ENCODE peak calls at places on chromosome 21, in five cellular contexts. J is ovary, X is body of pancreas, P is brain microvascular endothelial cell, Y is PC-9. E is an unnamed sample.

GRCh38 chr21:39837861-39838359 is 29.3 kb upstream of the PCP4 start:
- DNase-seq in J (no peak), X (no peak), P (no peak), Y (no peak), E (no peak)

GRCh38 chr21:29849735-29850176 is 90.0 kb downstream of the GRIK1 start:
- DNase-seq in J (peak; percentile 26), X (peak; percentile 63), P (peak; percentile 57), Y (peak; percentile 22), E (no peak)

GRCh38 chr21:37433441-37433840 is 66.9 kb downstream of the DYRK1A start:
- DNase-seq in J (no peak), X (no peak), P (no peak), Y (no peak), E (no peak)

GRCh38 chr21:29384608-29385359 is 86.1 kb downstream of the BACH1 start:
- DNase-seq in J (no peak), X (no peak), P (no peak), Y (no peak), E (no peak)

GRCh38 chr21:39362733-39363132 is 13.8 kb upstream of the HMGN1 start:
- DNase-seq in J (no peak), X (no peak), P (no peak), Y (no peak), E (no peak)

GRCh38 chr21:39386194-39386593 is 37.3 kb upstream of the HMGN1 start:
- DNase-seq in J (peak; percentile 60), X (peak; percentile 38), P (no peak), Y (no peak), E (no peak)

GRCh38 chr21:31564439-31564838 is 95.1 kb upstream of the SOD1 start:
- DNase-seq in J (no peak), X (no peak), P (peak; percentile 79), Y (no peak), E (no peak)

GRCh38 chr21:38993561-38993960 is 187.8 kb downstream of the ETS2 start:
- DNase-seq in J (no peak), X (peak; percentile 50), P (peak; percentile 93), Y (peak; percentile 70), E (no peak)

GRCh38 chr21:36744560-36745231 is 45.8 kb downstream of the SIM2 start:
- DNase-seq in J (no peak), X (no peak), P (no peak), Y (no peak), E (no peak)

GRCh38 chr21:15728046-15728445 is 1.7 kb upstream of the USP25 start:
- DNase-seq in J (no peak), X (no peak), P (no peak), Y (no peak), E (no peak)

GRCh38 chr21:15730484-15731242 is 881 bp downstream of the USP25 start:
- DNase-seq in J (no peak), X (no peak), P (no peak), Y (peak; percentile 1), E (no peak)

GRCh38 chr21:15731243-15731613 is 1.4 kb downstream of the USP25 start:
- DNase-seq in J (no peak), X (no peak), P (no peak), Y (peak; percentile 2), E (no peak)

GRCh38 chr21:15729346-15729673 is 472 bp upstream of the USP25 start:
- DNase-seq in J (no peak), X (no peak), P (no peak), Y (no peak), E (no peak)

DNA sequence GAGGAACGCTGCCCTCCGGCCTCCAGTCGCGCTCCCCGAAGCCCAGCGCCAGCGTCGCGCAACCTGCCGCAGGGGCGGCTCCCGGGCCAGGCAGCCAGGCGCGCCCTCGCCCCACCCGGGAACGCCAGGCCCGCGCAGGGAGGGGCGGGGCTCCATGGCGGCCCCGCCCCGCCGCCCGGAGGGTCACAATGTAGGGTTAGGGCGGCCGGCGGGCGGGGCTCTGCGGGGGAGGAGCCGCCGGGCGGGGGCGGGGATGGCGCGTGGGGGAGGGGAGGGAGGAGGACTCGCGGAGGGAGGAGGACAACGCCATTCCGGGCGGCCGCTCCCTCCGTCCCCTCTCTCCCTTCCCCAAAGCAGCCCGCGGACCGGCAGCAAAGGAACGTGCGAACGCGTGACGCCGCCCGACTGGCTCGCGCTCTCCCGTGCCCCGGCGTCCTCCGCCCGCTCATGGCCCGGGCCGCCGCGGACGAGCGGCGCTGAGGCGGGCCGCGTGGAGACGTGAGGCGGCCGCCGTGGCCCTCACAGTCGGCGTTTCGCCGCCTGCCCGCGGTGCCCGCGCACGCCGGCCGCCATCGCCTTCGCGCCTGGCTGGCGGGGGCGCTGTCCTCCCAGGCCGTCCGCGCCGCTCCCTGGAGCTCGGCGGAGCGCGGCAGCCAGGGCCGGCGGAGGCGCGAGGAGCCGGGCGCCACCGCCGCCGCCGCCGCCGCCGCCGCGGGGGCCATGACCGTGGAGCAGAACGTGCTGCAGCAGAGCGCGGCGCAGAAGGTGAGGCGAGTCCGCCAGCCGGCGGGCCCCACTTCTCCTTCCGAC is at the start of gene USP25:
- DNase-seq in J (peak; percentile 90), X (peak; percentile 94), P (peak; percentile 48), Y (peak; percentile 83), E (peak; percentile 91)
- TF ChIP-seq CTCF in J (peak; percentile 30), X (no peak), P (no peak), Y (no peak), E (no peak)

DNA sequence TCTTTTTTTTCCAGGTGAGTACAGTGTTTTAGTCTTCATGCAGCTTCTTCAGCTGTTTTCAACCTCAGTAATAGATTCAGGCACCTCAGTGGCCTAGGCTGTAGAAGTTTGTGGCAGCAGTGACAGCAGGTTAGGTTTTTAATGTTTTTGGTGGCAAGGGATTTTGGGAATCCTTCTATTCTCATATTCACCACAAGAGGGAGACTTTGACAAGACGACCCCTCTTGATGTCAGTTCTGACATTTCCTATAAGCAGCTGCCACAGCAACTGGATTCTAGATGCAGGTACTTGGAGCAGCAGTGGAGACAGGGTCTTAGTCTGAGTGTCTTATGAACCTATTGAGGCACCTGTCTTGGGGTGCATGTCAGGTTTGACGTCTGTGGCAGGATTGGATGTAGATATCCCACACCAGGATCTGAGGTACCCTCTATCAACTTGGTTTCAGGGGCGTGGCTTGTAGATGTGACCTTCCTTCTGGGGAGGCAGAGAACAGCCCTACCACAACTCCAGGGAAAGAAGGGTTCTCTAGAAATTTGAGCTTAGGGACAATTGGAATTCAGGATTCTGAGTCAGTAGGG is 1104.2 kb upstream of the TMPRSS15 start:
- DNase-seq in J (no peak), X (no peak), P (no peak), Y (no peak), E (no peak)
- TF ChIP-seq CTCF in J (no peak), X (peak; percentile 39), P (peak; percentile 15), Y (peak; percentile 55), E (no peak)

GRCh38 chr21:25790122-25790951 is 55.6 kb downstream of the GABPA start:
- DNase-seq in J (no peak), X (no peak), P (peak; percentile 18), Y (peak; percentile 3), E (no peak)
- TF ChIP-seq CTCF in J (no peak), X (peak; percentile 23), P (peak; percentile 57), Y (peak; percentile 37), E (no peak)

GRCh38 chr21:46154955-46155513 is 345 bp downstream of the FTCD start:
- DNase-seq in J (peak; percentile 28), X (no peak), P (no peak), Y (no peak), E (peak; percentile 59)

GRCh38 chr21:46156378-46156645 is 933 bp upstream of the FTCD start:
- DNase-seq in J (peak; percentile 6), X (no peak), P (no peak), Y (no peak), E (no peak)

GRCh38 chr21:46154155-46154954 is 1.0 kb downstream of the FTCD start:
- DNase-seq in J (peak; percentile 40), X (peak; percentile 10), P (no peak), Y (no peak), E (peak; percentile 67)

GRCh38 chr21:46156678-46157077 is 1.3 kb upstream of the FTCD start:
- DNase-seq in J (no peak), X (no peak), P (no peak), Y (no peak), E (no peak)

GRCh38 chr21:46155514-46156377 is at the start of gene FTCD:
- DNase-seq in J (peak; percentile 26), X (no peak), P (no peak), Y (no peak), E (peak; percentile 59)
- TF ChIP-seq CTCF in J (no peak), X (no peak), P (no peak), Y (no peak), E (no peak)

GRCh38 chr21:16002872-16003466 is 273.2 kb downstream of the USP25 start:
- DNase-seq in J (no peak), X (no peak), P (peak; percentile 10), Y (no peak), E (no peak)
- TF ChIP-seq CTCF in J (peak; percentile 21), X (no peak), P (peak; percentile 42), Y (peak; percentile 62), E (no peak)

GRCh38 chr21:27761623-27762022 is 794.7 kb upstream of the ADAMTS5 start:
- DNase-seq in J (no peak), X (no peak), P (no peak), Y (no peak), E (no peak)

GRCh38 chr21:27759820-27760219 is 792.9 kb upstream of the ADAMTS5 start:
- DNase-seq in J (no peak), X (no peak), P (no peak), Y (no peak), E (no peak)

GRCh38 chr21:27756191-27756590 is 789.3 kb upstream of the ADAMTS5 start:
- DNase-seq in J (no peak), X (no peak), P (no peak), Y (no peak), E (no peak)

GRCh38 chr21:27764056-27764455 is 797.2 kb upstream of the ADAMTS5 start:
- DNase-seq in J (no peak), X (no peak), P (no peak), Y (no peak), E (no peak)

DNA sequence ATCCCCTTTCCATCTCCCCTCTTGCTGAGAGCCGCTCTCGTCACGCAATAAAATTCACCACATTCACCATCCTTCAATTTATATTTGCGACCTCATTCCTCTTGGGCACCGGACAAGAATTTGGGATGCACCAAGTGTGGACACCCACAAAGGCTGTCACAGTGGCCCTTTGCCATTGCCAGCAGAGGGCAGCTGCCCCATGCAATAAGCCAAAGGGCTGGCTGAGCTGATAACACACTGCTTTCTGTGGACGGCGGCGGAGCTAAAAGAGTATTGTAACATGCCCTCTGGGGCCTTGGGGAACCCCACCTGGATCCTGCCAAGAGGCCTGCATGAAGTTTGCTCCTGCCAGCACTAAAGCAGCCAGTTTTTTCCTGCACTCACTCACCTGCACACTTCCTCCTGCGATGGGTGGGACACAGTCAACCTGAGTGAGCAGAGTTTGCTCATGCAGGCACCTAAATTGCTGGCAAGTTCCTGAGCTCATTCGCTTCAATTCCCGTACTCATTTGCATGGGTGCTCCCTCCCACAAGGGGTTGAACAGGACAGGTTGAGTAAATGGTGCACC is 792.3 kb upstream of the ADAMTS5 start:
- DNase-seq in J (no peak), X (peak; percentile 49), P (no peak), Y (peak; percentile 27), E (no peak)
- TF ChIP-seq CTCF in J (no peak), X (peak; percentile 42), P (peak; percentile 60), Y (peak; percentile 40), E (no peak)

DNA sequence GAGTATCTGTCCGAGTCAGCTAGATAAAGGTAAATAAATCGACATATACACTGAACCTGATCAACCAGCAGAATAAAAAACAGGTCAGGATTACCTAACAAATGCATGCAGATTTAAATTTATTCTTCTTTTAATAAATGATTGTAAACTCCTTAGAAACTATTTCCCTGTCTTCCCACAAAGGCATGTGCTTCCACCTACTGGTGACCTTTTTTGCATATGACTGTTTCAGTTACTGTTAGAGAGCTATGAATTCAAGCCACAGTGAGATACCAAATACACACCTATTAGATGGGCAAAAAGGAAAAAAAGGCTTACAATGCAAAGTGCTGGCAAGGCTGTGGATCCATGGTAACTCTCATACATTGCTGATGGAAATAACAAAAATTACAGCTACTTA is 957.4 kb upstream of the NCAM2 start:
- DNase-seq in J (no peak), X (no peak), P (no peak), Y (no peak), E (no peak)
- TF ChIP-seq CTCF in J (no peak), X (peak; percentile 43), P (no peak), Y (peak; percentile 21), E (no peak)